ENCODE peak calls at places on chromosomes 2 and 18, in seven cellular contexts. U, T, D, L, W, Q and O are unnamed samples.

GRCh38 chr2:84904717-84905174 is 710 bp upstream of the TMSB10 start:
- DNase-seq in U (peak), T (peak), D (peak), L (peak), W (peak), Q (peak), O (peak)

GRCh38 chr2:68103026-68103425 is 40.2 kb upstream of the C1D start:
- DNase-seq in U (no peak), T (no peak), D (peak), L (no peak), W (no peak), Q (peak), O (no peak)

GRCh38 chr2:190343500-190344274 is at the start of gene INPP1:
- DNase-seq in U (peak), T (peak), D (peak), L (peak), W (peak), Q (peak), O (peak)

GRCh38 chr2:47264183-47264582 is 109.1 kb upstream of the STPG4 start:
- DNase-seq in U (no peak), T (no peak), D (no peak), L (no peak), W (peak), Q (no peak), O (no peak)

GRCh38 chr2:235727186-235727585 is 233.3 kb downstream of the AGAP1 start:
- DNase-seq in U (no peak), T (peak), D (no peak), L (no peak), W (no peak), Q (no peak), O (no peak)

GRCh38 chr2:219608399-219608964 is 10.8 kb downstream of the STK11IP start:
- DNase-seq in U (no peak), T (no peak), D (no peak), L (no peak), W (no peak), Q (no peak), O (no peak)

GRCh38 chr2:141417246-141417797 is 713.5 kb downstream of the LRP1B start:
- DNase-seq in U (no peak), T (no peak), D (no peak), L (no peak), W (no peak), Q (no peak), O (peak)

GRCh38 chr2:122031544-122032263 is 276.3 kb downstream of the TSN start:
- DNase-seq in U (no peak), T (no peak), D (peak), L (no peak), W (no peak), Q (peak), O (peak)

GRCh38 chr2:219248845-219249202 is 3.5 kb downstream of the STK16 start:
- DNase-seq in U (no peak), T (no peak), D (no peak), L (no peak), W (no peak), Q (no peak), O (no peak)

GRCh38 chr18:74331404-74331803 is 15.8 kb downstream of the C18orf63 start:
- DNase-seq in U (no peak), T (no peak), D (peak), L (no peak), W (no peak), Q (peak), O (peak)

GRCh38 chr2:10452334-10452733 is 4.2 kb upstream of the ODC1 start:
- DNase-seq in U (peak), T (no peak), D (peak), L (peak), W (no peak), Q (peak), O (peak)

GRCh38 chr2:128421861-128422311 is 103.2 kb upstream of the HS6ST1 start:
- DNase-seq in U (no peak), T (no peak), D (no peak), L (no peak), W (no peak), Q (no peak), O (no peak)

GRCh38 chr2:202339052-202339870 is 36.9 kb upstream of the BMPR2 start:
- DNase-seq in U (no peak), T (no peak), D (peak), L (no peak), W (no peak), Q (peak), O (peak)

GRCh38 chr2:161417428-161418274 is 1.6 kb downstream of the TBR1 start:
- DNase-seq in U (no peak), T (no peak), D (no peak), L (no peak), W (no peak), Q (no peak), O (no peak)

GRCh38 chr2:27891820-27892105 is 1.2 kb downstream of the BABAM2 start:
- DNase-seq in U (no peak), T (no peak), D (peak), L (no peak), W (no peak), Q (peak), O (peak)

GRCh38 chr2:10007440-10007839 is 35.9 kb upstream of the KLF11 start:
- DNase-seq in U (no peak), T (no peak), D (peak), L (no peak), W (no peak), Q (no peak), O (no peak)

GRCh38 chr2:175834472-175834871 is 167.6 kb downstream of the LNPK start:
- DNase-seq in U (no peak), T (no peak), D (no peak), L (no peak), W (no peak), Q (no peak), O (no peak)

GRCh38 chr2:20227894-20228505 is 3.1 kb upstream of the SDC1 start:
- DNase-seq in U (no peak), T (no peak), D (no peak), L (peak), W (no peak), Q (no peak), O (no peak)

GRCh38 chr2:183148967-183149366 is 24.7 kb downstream of the NUP35 start:
- DNase-seq in U (no peak), T (no peak), D (peak), L (no peak), W (no peak), Q (peak), O (peak)

GRCh38 chr2:235697041-235697440 is 203.2 kb downstream of the AGAP1 start:
- DNase-seq in U (no peak), T (no peak), D (no peak), L (no peak), W (no peak), Q (no peak), O (no peak)

GRCh38 chr18:59549797-59550516 is 147.3 kb downstream of the CCBE1 start:
- DNase-seq in U (no peak), T (no peak), D (peak), L (peak), W (no peak), Q (no peak), O (no peak)

GRCh38 chr2:200042102-200042735 is 86.8 kb downstream of the MAIP1 start:
- DNase-seq in U (no peak), T (no peak), D (peak), L (no peak), W (no peak), Q (peak), O (peak)

GRCh38 chr2:229921101-229921891 is 513 bp downstream of the TRIP12 start:
- DNase-seq in U (peak), T (peak), D (peak), L (peak), W (peak), Q (peak), O (peak)

GRCh38 chr18:58447342-58448190 is 181.3 kb downstream of the ALPK2 start:
- DNase-seq in U (no peak), T (no peak), D (peak), L (no peak), W (no peak), Q (peak), O (peak)

GRCh38 chr2:120675460-120676130 is 60.1 kb upstream of the GLI2 start:
- DNase-seq in U (peak), T (peak), D (peak), L (no peak), W (peak), Q (peak), O (peak)

GRCh38 chr2:129369437-129369836 is 610.0 kb upstream of the RAB6C start:
- DNase-seq in U (no peak), T (no peak), D (no peak), L (no peak), W (no peak), Q (no peak), O (no peak)

GRCh38 chr2:102788880-102789250 is 27.0 kb downstream of the TMEM182 start:
- DNase-seq in U (no peak), T (no peak), D (peak), L (no peak), W (no peak), Q (no peak), O (peak)

GRCh38 chr2:28398101-28398834 is 5.6 kb downstream of the FOSL2 start:
- DNase-seq in U (no peak), T (peak), D (peak), L (no peak), W (no peak), Q (peak), O (peak)

GRCh38 chr2:234980476-234981187 is 28.8 kb downstream of the SH3BP4 start:
- DNase-seq in U (no peak), T (no peak), D (no peak), L (no peak), W (no peak), Q (no peak), O (peak)

GRCh38 chr2:148042219-148042618 is 21.3 kb downstream of the MBD5 start:
- DNase-seq in U (no peak), T (no peak), D (peak), L (no peak), W (no peak), Q (no peak), O (no peak)

GRCh38 chr2:188833331-188833730 is 140.8 kb upstream of the COL3A1 start:
- DNase-seq in U (no peak), T (no peak), D (no peak), L (no peak), W (no peak), Q (no peak), O (no peak)

GRCh38 chr18:57586243-57587049 is at the start of gene FECH:
- DNase-seq in U (peak), T (peak), D (peak), L (peak), W (peak), Q (peak), O (peak)

GRCh38 chr18:26526128-26526965 is 22.0 kb downstream of the KCTD1 start:
- DNase-seq in U (no peak), T (no peak), D (no peak), L (no peak), W (no peak), Q (no peak), O (peak)

DNA sequence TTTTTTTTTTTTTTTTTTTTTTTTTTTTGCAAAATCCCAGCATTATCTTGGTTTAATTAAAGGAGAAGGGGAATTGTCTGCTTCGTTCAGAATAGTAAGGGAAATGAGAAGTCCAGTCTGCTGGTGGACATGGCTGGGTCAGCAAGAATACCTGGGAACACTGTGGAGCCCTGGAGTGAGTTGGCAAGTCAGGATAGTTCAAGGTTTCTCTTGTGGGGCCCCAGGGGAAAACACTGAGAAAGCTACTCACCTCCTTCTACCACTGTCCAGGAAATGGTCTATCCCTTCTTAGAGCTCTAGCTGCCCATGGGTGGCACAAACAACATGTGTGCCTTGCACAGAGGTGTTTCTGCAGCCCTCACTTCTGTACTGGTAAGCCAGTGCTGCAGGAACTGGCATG is 169.1 kb upstream of the SIX2 start:
- DNase-seq in U (no peak), T (no peak), D (no peak), L (no peak), W (peak), Q (peak), O (no peak)
- H3K4me3 ChIP-seq in U (no peak), T (no peak), D (no peak), L (no peak), W (no peak), Q (no peak), O (no peak)

GRCh38 chr2:70508711-70509462 is 44.7 kb downstream of the TGFA start:
- DNase-seq in U (no peak), T (no peak), D (no peak), L (no peak), W (no peak), Q (no peak), O (no peak)

GRCh38 chr2:70513751-70514150 is 39.9 kb downstream of the TGFA start:
- DNase-seq in U (no peak), T (no peak), D (no peak), L (no peak), W (no peak), Q (no peak), O (peak)

GRCh38 chr2:70511986-70512729 is 41.5 kb downstream of the TGFA start:
- DNase-seq in U (no peak), T (no peak), D (no peak), L (no peak), W (no peak), Q (no peak), O (no peak)

GRCh38 chr2:70509565-70509964 is 44.1 kb downstream of the TGFA start:
- DNase-seq in U (no peak), T (no peak), D (peak), L (no peak), W (no peak), Q (peak), O (no peak)

GRCh38 chr2:70510213-70510820 is 43.3 kb downstream of the TGFA start:
- DNase-seq in U (no peak), T (no peak), D (no peak), L (no peak), W (no peak), Q (no peak), O (no peak)
- TF ChIP-seq CTCF in U (no peak), T (no peak), D (no peak), L (no peak), W (no peak), Q (no peak), O (no peak)

DNA sequence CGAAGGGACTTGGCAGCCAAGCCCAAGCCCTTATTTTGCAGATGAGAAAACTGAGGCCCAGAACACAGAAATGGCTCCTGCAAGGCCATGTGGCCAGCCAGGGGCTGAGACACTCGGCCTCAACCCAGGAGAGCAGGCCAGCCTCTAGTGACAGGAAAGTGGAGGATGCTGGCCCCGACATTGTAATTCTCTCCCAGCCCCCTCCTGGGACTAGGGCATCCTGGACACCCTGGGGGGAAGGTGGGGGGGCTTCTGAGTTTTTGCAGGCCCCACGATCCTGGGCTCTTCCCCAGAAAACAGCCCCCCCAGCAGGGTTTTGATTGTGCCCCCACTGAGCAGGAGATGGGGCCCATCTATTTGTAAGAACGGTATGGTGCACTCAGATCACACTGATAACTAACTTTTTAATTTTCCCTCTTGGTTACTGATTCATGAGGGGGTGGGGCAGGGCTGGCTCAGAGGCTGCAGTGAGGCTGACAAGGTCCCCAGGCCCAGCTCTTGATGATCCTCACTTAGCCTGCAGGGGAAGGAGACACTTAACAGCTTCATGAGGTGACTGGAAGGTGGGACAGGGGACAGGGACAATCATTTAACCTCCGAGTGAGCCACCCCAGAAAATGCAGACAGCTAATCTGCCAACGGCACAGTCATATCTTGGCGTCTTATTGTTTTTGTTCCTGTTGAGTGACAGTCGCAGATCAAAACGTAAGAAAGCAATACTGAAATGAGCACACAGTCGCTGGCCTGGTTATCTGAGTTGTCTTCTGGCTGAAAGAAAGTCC is 18.9 kb downstream of the SMAD7 start:
- DNase-seq in U (no peak), T (no peak), D (no peak), L (no peak), W (no peak), Q (no peak), O (no peak)
- H3K4me3 ChIP-seq in U (no peak), T (no peak), D (no peak), L (no peak), W (peak), Q (no peak), O (no peak)

GRCh38 chr2:138841459-138841858 is 61.3 kb upstream of the NXPH2 start:
- DNase-seq in U (no peak), T (no peak), D (no peak), L (no peak), W (no peak), Q (no peak), O (no peak)
- TF ChIP-seq CTCF in U (no peak), T (no peak), D (no peak), L (no peak), W (no peak), Q (no peak), O (no peak)